ENCODE peak calls at places on chromosome 5, in five cellular contexts. W is GM12878, V is IMR-90, Q is K562, L is SK-N-SH. H is an unnamed sample.
A peak's percentile ranks its signal among the peaks of the same experiment; 100 is the strongest.

GRCh38 chr5:43609752-43610151 is 6.8 kb downstream of the NNT start:
- DNase-seq in W (no peak), V (no peak), Q (peak; percentile 30), L (no peak), H (no peak)

GRCh38 chr5:138180183-138180782 is 1.4 kb downstream of the KIF20A start:
- DNase-seq in W (peak; percentile 62), V (peak; percentile 64), Q (peak; percentile 58), L (peak; percentile 42), H (peak; percentile 73)

GRCh38 chr5:124661317-124662141 is 84.9 kb downstream of the ZNF608 start:
- DNase-seq in W (no peak), V (peak; percentile 92), Q (peak; percentile 18), L (no peak), H (peak; percentile 99)

GRCh38 chr5:153400931-153401330 is 89.5 kb upstream of the GRIA1 start:
- DNase-seq in W (no peak), V (no peak), Q (no peak), L (no peak), H (no peak)

GRCh38 chr5:118791986-118792734 is 196.2 kb downstream of the DTWD2 start:
- DNase-seq in W (peak; percentile 36), V (peak; percentile 75), Q (peak; percentile 50), L (peak; percentile 46), H (peak; percentile 54)

GRCh38 chr5:112977440-112977861 is 853 bp downstream of the DCP2 start:
- DNase-seq in W (no peak), V (no peak), Q (peak; percentile 24), L (no peak), H (no peak)

GRCh38 chr5:673837-674629 is 19.1 kb downstream of the TPPP start:
- DNase-seq in W (no peak), V (no peak), Q (no peak), L (no peak), H (no peak)

GRCh38 chr5:151181818-151182217 is 24.2 kb upstream of the ANXA6 start:
- DNase-seq in W (no peak), V (no peak), Q (no peak), L (no peak), H (no peak)

GRCh38 chr5:1116977-1117376 is 5.1 kb upstream of the SLC12A7 start:
- DNase-seq in W (no peak), V (no peak), Q (no peak), L (no peak), H (no peak)

GRCh38 chr5:88870280-88870679 is 12.7 kb downstream of the MEF2C start:
- DNase-seq in W (no peak), V (no peak), Q (no peak), L (no peak), H (no peak)

GRCh38 chr5:34521628-34522290 is 134.4 kb upstream of the RAI14 start:
- DNase-seq in W (no peak), V (no peak), Q (no peak), L (no peak), H (peak; percentile 23)

GRCh38 chr5:149073217-149073616 is 10.4 kb upstream of the SH3TC2 start:
- DNase-seq in W (no peak), V (no peak), Q (no peak), L (no peak), H (no peak)

GRCh38 chr5:75567710-75568109 is 43.5 kb upstream of the ANKDD1B start:
- DNase-seq in W (peak; percentile 48), V (peak; percentile 64), Q (peak; percentile 66), L (no peak), H (no peak)

GRCh38 chr5:68060382-68060781 is 155.2 kb upstream of the PIK3R1 start:
- DNase-seq in W (no peak), V (no peak), Q (no peak), L (no peak), H (no peak)

GRCh38 chr5:137072376-137073174 is 426.6 kb downstream of the SPOCK1 start:
- DNase-seq in W (no peak), V (no peak), Q (no peak), L (no peak), H (no peak)

GRCh38 chr5:136066705-136067271 is 38.0 kb downstream of the TGFBI start:
- DNase-seq in W (no peak), V (peak; percentile 77), Q (no peak), L (no peak), H (peak; percentile 73)

GRCh38 chr5:65076251-65076869 is 307.6 kb downstream of the CWC27 start:
- DNase-seq in W (no peak), V (peak; percentile 54), Q (peak; percentile 89), L (no peak), H (peak; percentile 45)

GRCh38 chr5:170525450-170526211 is 21.8 kb downstream of the KCNIP1 start:
- DNase-seq in W (no peak), V (no peak), Q (no peak), L (no peak), H (no peak)

GRCh38 chr5:180328296-180329137 is 24.6 kb downstream of the GFPT2 start:
- DNase-seq in W (peak; percentile 17), V (peak; percentile 60), Q (peak; percentile 76), L (peak; percentile 87), H (peak; percentile 74)

GRCh38 chr5:57681942-57682341 is 199.3 kb upstream of the ACTBL2 start:
- DNase-seq in W (no peak), V (peak; percentile 55), Q (no peak), L (no peak), H (no peak)

GRCh38 chr5:74510476-74510875 is 130.1 kb downstream of the ENC1 start:
- DNase-seq in W (no peak), V (no peak), Q (no peak), L (no peak), H (no peak)

GRCh38 chr5:158770506-158770905 is 329.2 kb downstream of the EBF1 start:
- DNase-seq in W (no peak), V (no peak), Q (peak; percentile 22), L (no peak), H (peak; percentile 2)
- TF ChIP-seq MXI1 in W (no peak), V (no peak), Q (no peak), L (no peak), H (no peak)

GRCh38 chr5:108531367-108532211 is 149.7 kb upstream of the FBXL17 start:
- DNase-seq in W (no peak), V (peak; percentile 91), Q (peak; percentile 86), L (no peak), H (peak; percentile 72)

GRCh38 chr5:108524564-108524963 is 142.7 kb upstream of the FBXL17 start:
- DNase-seq in W (no peak), V (no peak), Q (no peak), L (no peak), H (no peak)

GRCh38 chr5:108528655-108529054 is 146.8 kb upstream of the FBXL17 start:
- DNase-seq in W (no peak), V (no peak), Q (no peak), L (no peak), H (no peak)

GRCh38 chr5:108530706-108531105 is 148.8 kb upstream of the FBXL17 start:
- DNase-seq in W (no peak), V (no peak), Q (no peak), L (no peak), H (no peak)

DNA sequence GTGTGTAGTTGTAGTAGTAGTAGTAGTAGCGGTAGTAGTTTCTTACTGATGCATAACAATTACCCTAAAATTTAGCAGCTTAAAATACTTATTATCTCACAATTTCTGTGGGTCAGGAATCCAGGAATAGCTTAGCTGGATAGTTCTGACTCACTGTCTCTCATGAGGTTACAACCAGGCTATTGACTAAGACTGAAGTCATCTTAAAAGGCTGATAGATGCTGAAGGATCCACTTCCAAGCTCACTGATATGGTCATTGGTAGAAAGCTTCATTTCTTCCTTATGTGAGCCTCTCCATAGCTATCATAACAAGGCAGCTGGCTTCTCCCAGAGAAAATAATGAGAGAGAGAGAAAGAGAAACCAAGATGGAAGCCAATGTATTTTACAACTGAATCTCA is 147.5 kb upstream of the FBXL17 start:
- DNase-seq in W (no peak), V (peak; percentile 82), Q (no peak), L (no peak), H (no peak)
- TF ChIP-seq MXI1 in W (no peak), V (no peak), Q (no peak), L (no peak), H (no peak)

GRCh38 chr5:30572279-30572678 is 621.2 kb upstream of the CDH6 start:
- DNase-seq in W (no peak), V (no peak), Q (no peak), L (no peak), H (peak; percentile 3)
- TF ChIP-seq MXI1 in W (no peak), V (no peak), Q (no peak), L (no peak), H (no peak)

GRCh38 chr5:139862313-139862712 is 66.7 kb downstream of the PSD2 start:
- DNase-seq in W (peak; percentile 23), V (peak; percentile 7), Q (no peak), L (no peak), H (no peak)
- TF ChIP-seq MXI1 in W (no peak), V (no peak), Q (no peak), L (no peak), H (no peak)

H was measured in HepG2.